ENCODE peak calls at places on chromosomes 5 and 9, in ten cellular contexts. H is neural crest cell, L is GM13976, E is foreskin fibroblast, B is activated B cell treated with CpG ODN at 0.5 μM for 24 hours, D is stomach, Y is HFF-Myc, F is astrocyte of the spinal cord, S is GM12865, Z is right lobe of liver. T is an unnamed sample.

GRCh38 chr5:73823508-73823925 is 197.5 kb downstream of the ARHGEF28 start:
- DNase-seq in H (no peak), L (no peak), E (peak), B (no peak), D (no peak), Y (no peak), F (peak), S (no peak), Z (no peak), T (no peak)

GRCh38 chr9:6897831-6898230 is 140.1 kb downstream of the KDM4C start:
- DNase-seq in H (no peak), L (no peak), E (no peak), B (no peak), D (peak), Y (no peak), F (no peak), S (no peak), Z (no peak), T (no peak)

GRCh38 chr5:135835766-135836165 is 1.3 kb downstream of the SLC25A48 start:
- DNase-seq in H (no peak), L (no peak), E (no peak), B (no peak), D (no peak), Y (no peak), F (no peak), S (no peak), Z (no peak), T (no peak)

GRCh38 chr9:123883634-123884033 is 46.3 kb downstream of the DENND1A start:
- DNase-seq in H (no peak), L (no peak), E (no peak), B (no peak), D (no peak), Y (no peak), F (no peak), S (no peak), Z (no peak), T (no peak)

GRCh38 chr9:90365646-90366045 is 277.0 kb downstream of the DIRAS2 start:
- DNase-seq in H (no peak), L (no peak), E (no peak), B (no peak), D (no peak), Y (no peak), F (no peak), S (no peak), Z (no peak), T (no peak)

GRCh38 chr9:33329117-33329563 is 38.8 kb downstream of the NFX1 start:
- DNase-seq in H (no peak), L (no peak), E (peak), B (no peak), D (peak), Y (peak), F (peak), S (no peak), Z (peak), T (no peak)

GRCh38 chr9:38039907-38040682 is 28.9 kb downstream of the SHB start:
- DNase-seq in H (no peak), L (no peak), E (no peak), B (no peak), D (no peak), Y (no peak), F (no peak), S (no peak), Z (no peak), T (no peak)

GRCh38 chr5:39057745-39058144 is 16.5 kb downstream of the RICTOR start:
- DNase-seq in H (no peak), L (no peak), E (no peak), B (no peak), D (no peak), Y (no peak), F (no peak), S (peak), Z (no peak), T (no peak)

GRCh38 chr9:16833285-16833684 is 37.2 kb downstream of the BNC2 start:
- DNase-seq in H (no peak), L (no peak), E (no peak), B (no peak), D (no peak), Y (no peak), F (no peak), S (no peak), Z (no peak), T (no peak)

GRCh38 chr9:130478731-130479575 is 34.2 kb downstream of the ASS1 start:
- DNase-seq in H (no peak), L (no peak), E (no peak), B (no peak), D (no peak), Y (no peak), F (no peak), S (no peak), Z (no peak), T (no peak)

GRCh38 chr5:103410174-103410573 is 151.6 kb downstream of the MACIR start:
- DNase-seq in H (no peak), L (no peak), E (no peak), B (no peak), D (no peak), Y (no peak), F (no peak), S (peak), Z (no peak), T (no peak)

GRCh38 chr5:167057665-167058064 is 1233.8 kb upstream of the WWC1 start:
- DNase-seq in H (no peak), L (no peak), E (no peak), B (no peak), D (no peak), Y (no peak), F (no peak), S (no peak), Z (no peak), T (no peak)

GRCh38 chr5:52800394-52801213 is 12.9 kb downstream of the ITGA1 start:
- DNase-seq in H (peak), L (peak), E (peak), B (peak), D (peak), Y (no peak), F (peak), S (peak), Z (peak), T (peak)

GRCh38 chr9:126715382-126715781 is 89.5 kb upstream of the ZBTB43 start:
- DNase-seq in H (no peak), L (no peak), E (no peak), B (no peak), D (no peak), Y (no peak), F (no peak), S (no peak), Z (no peak), T (no peak)

GRCh38 chr9:121692606-121693505 is 41.4 kb downstream of the DAB2IP start:
- DNase-seq in H (no peak), L (no peak), E (no peak), B (no peak), D (no peak), Y (peak), F (no peak), S (no peak), Z (no peak), T (no peak)

GRCh38 chr9:127139071-127139731 is 16.8 kb upstream of the ANGPTL2 start:
- DNase-seq in H (no peak), L (no peak), E (no peak), B (no peak), D (peak), Y (no peak), F (no peak), S (no peak), Z (peak), T (no peak)

GRCh38 chr5:60958088-60958487 is 13.1 kb downstream of the NDUFAF2 start:
- DNase-seq in H (no peak), L (no peak), E (no peak), B (no peak), D (no peak), Y (no peak), F (no peak), S (no peak), Z (no peak), T (no peak)

GRCh38 chr5:123429993-123430392 is 6.8 kb upstream of the CEP120 start:
- DNase-seq in H (no peak), L (no peak), E (peak), B (no peak), D (no peak), Y (no peak), F (peak), S (no peak), Z (no peak), T (no peak)

GRCh38 chr9:78296208-78296892 is 575 bp upstream of the PSAT1 start:
- DNase-seq in H (peak), L (no peak), E (no peak), B (peak), D (peak), Y (no peak), F (peak), S (peak), Z (peak), T (no peak)

GRCh38 chr5:74630387-74631087 is 10.0 kb downstream of the ENC1 start:
- DNase-seq in H (no peak), L (no peak), E (peak), B (no peak), D (no peak), Y (no peak), F (peak), S (no peak), Z (no peak), T (no peak)

GRCh38 chr5:174872271-174872670 is 147.9 kb downstream of the MSX2 start:
- DNase-seq in H (no peak), L (no peak), E (no peak), B (no peak), D (no peak), Y (no peak), F (no peak), S (no peak), Z (no peak), T (no peak)

GRCh38 chr9:127858041-127858512 is 3.6 kb upstream of the ENG start:
- DNase-seq in H (no peak), L (no peak), E (no peak), B (no peak), D (no peak), Y (no peak), F (no peak), S (no peak), Z (no peak), T (no peak)

DNA sequence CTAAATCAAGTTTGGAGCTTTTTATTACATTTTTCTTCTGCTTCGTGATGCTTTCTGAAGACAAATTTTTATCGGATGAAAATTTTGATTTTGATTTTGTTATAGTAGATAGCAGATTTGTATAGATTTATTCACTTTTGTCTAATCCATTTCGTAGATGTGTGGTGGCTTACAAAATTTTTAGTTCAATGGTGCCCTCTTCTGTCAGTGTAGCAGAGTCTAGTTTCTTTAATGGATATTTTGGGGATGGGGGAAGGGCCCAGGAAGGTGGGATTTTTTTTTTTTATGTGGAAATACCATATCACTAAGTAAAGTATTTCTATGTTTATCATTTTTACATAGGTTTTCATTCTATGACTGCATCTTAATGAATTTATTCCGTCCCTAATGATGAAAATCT is 259.9 kb upstream of the TARS1 start:
- DNase-seq in H (no peak), L (no peak), E (peak), B (no peak), D (no peak), Y (no peak), F (peak), S (no peak), Z (no peak), T (no peak)
- TF ChIP-seq CTCF in H (peak), L (no peak), E (peak), B (no peak), D (no peak), Y (peak), F (peak), S (no peak), Z (peak), T (peak)

GRCh38 chr5:150129454-150129812 is 26.2 kb downstream of the PDGFRB start:
- DNase-seq in H (no peak), L (no peak), E (no peak), B (no peak), D (no peak), Y (no peak), F (no peak), S (no peak), Z (no peak), T (no peak)
- TF ChIP-seq CTCF in H (no peak), L (no peak), E (no peak), B (no peak), D (no peak), Y (no peak), F (no peak), S (no peak), Z (no peak), T (no peak)

GRCh38 chr9:115694014-115694413 is 459.6 kb upstream of the PAPPA start:
- DNase-seq in H (no peak), L (no peak), E (peak), B (no peak), D (no peak), Y (peak), F (peak), S (peak), Z (no peak), T (no peak)
- TF ChIP-seq CTCF in H (peak), L (no peak), E (peak), B (no peak), D (no peak), Y (peak), F (peak), S (no peak), Z (no peak), T (peak)

GRCh38 chr5:33379757-33380156 is 61.0 kb upstream of the TARS1 start:
- DNase-seq in H (no peak), L (no peak), E (no peak), B (no peak), D (no peak), Y (no peak), F (no peak), S (peak), Z (no peak), T (no peak)
- TF ChIP-seq CTCF in H (peak), L (peak), E (peak), B (no peak), D (no peak), Y (peak), F (peak), S (peak), Z (no peak), T (peak)

DNA sequence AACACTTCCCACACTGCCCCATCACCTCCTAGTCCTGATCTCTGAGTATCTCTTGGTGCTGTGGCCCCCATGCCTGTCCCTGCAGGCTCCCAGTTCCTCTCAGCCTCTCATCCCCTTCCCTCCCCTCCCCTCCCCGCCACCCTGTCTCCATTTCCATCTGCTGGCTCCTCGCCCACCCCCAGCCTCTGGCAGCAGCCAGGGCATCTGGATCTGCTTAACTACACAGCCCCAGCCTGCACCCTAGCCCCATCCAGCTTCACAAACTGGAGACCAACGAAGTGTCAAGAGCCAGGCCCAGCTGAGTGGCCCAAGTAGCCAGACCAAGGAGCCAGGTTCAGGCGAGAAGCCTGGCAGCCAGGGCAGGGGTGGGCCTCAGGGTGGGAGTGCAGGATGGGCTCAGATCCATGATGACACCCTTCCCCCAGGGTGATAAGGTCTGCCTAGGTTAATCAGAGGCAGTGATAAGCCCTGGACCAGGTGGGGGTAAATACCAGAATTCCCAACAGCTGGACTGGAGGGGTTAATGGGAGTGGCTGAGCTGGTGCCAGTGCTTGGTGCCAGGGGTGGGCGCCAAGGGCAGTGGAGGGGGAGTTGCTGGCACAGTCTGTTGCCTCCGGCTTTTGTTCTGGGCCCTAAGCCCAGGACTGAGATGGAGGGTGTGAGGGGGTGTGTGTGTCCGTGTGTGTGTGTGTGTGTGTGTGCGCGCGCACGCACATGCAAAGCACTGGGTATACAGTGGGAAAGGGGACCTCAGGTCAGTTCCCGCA is 2.5 kb downstream of the IL11RA start:
- DNase-seq in H (no peak), L (no peak), E (peak), B (no peak), D (peak), Y (peak), F (peak), S (no peak), Z (no peak), T (no peak)
- TF ChIP-seq CTCF in H (no peak), L (no peak), E (no peak), B (no peak), D (no peak), Y (no peak), F (no peak), S (no peak), Z (no peak), T (no peak)

GRCh38 chr5:41695920-41696582 is 174.2 kb downstream of the OXCT1 start:
- DNase-seq in H (no peak), L (no peak), E (no peak), B (no peak), D (no peak), Y (no peak), F (no peak), S (peak), Z (no peak), T (no peak)
- TF ChIP-seq CTCF in H (peak), L (peak), E (peak), B (no peak), D (no peak), Y (peak), F (peak), S (peak), Z (no peak), T (peak)

GRCh38 chr5:54854883-54855581 is 130.4 kb downstream of the ESM1 start:
- DNase-seq in H (no peak), L (no peak), E (no peak), B (no peak), D (no peak), Y (no peak), F (no peak), S (no peak), Z (no peak), T (no peak)

GRCh38 chr5:54851449-54851848 is 133.9 kb downstream of the ESM1 start:
- DNase-seq in H (no peak), L (no peak), E (no peak), B (no peak), D (no peak), Y (no peak), F (no peak), S (no peak), Z (no peak), T (no peak)

DNA sequence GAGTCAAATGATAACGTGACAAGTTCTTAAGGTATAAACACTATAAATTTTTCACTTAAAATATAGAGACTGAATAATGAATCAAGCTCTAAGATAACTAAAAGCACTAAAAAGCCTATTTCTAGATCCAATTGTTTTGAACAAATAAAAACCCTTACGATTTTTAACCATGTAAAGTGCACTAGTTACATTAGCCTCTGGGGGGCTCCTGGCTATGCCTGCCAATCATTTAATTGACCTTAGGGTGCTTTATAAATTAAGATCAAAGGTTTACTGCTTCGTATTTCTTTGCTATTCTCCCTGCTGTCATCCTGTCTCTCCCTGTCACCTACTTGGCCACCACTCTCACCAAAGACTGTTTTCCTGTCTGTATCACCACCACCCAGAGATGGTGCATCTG is 133.4 kb downstream of the ESM1 start:
- DNase-seq in H (no peak), L (no peak), E (no peak), B (no peak), D (no peak), Y (no peak), F (no peak), S (no peak), Z (no peak), T (no peak)
- TF ChIP-seq CTCF in H (peak), L (no peak), E (no peak), B (no peak), D (no peak), Y (no peak), F (no peak), S (no peak), Z (no peak), T (peak)

GRCh38 chr9:85715587-85715986 is 26.2 kb downstream of the AGTPBP1 start:
- DNase-seq in H (no peak), L (no peak), E (no peak), B (no peak), D (no peak), Y (no peak), F (no peak), S (peak), Z (no peak), T (no peak)

GRCh38 chr9:85717220-85717619 is 24.5 kb downstream of the AGTPBP1 start:
- DNase-seq in H (no peak), L (no peak), E (no peak), B (no peak), D (no peak), Y (no peak), F (no peak), S (no peak), Z (no peak), T (no peak)

GRCh38 chr9:85713897-85714296 is 27.9 kb downstream of the AGTPBP1 start:
- DNase-seq in H (no peak), L (no peak), E (no peak), B (no peak), D (no peak), Y (no peak), F (no peak), S (no peak), Z (no peak), T (no peak)

GRCh38 chr9:85716031-85716877 is 25.5 kb downstream of the AGTPBP1 start:
- DNase-seq in H (no peak), L (peak), E (no peak), B (no peak), D (no peak), Y (no peak), F (no peak), S (peak), Z (no peak), T (no peak)
- TF ChIP-seq CTCF in H (peak), L (peak), E (no peak), B (no peak), D (no peak), Y (peak), F (no peak), S (peak), Z (peak), T (no peak)

DNA sequence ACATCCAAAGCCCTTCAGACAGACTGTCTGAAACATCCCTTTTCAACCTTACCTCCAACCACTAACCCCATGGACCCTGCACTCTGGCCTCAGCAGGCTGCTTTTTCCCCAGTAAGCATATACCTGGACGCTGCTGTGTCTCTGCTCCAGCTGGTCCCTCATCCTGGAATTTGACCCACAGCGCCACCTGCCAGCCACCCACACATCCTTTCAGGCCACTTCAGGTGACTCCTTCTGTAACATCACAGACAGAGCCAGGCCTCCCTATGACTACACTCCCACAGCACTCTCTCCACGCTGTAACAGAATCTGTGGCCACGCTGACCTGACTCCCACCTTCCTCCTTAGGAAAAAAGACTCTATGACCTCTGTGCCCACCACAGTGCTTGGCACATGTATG is 3.4 kb downstream of the MGAT1 start:
- DNase-seq in H (no peak), L (no peak), E (no peak), B (no peak), D (peak), Y (no peak), F (no peak), S (no peak), Z (no peak), T (peak)
- TF ChIP-seq CTCF in H (no peak), L (no peak), E (peak), B (no peak), D (no peak), Y (peak), F (peak), S (peak), Z (peak), T (peak)

DNA sequence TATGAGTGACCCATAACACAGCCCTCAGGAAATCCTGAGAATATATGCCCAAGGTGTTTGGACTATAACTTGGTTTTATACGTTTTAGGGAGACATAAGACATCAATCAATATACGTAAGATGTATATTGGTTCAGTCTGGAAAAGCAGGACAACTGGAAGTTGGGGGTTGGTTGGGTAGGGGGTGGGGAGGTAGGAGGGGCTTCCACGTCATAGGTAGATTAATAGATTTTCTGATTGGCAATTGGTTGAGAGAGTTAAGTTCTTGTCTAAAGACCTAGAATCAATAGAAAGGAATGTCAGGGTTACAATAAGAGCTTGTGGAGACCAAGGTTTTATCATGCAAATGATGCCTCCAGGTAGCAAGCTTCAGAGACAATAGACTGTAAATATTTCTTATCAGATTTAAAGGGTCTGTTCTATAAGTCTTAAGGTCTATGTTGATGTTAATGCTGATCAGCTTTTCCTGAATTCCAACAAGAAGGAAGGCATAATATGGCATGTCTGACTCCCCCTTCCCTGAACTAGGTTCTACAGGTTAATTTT is 2267.7 kb upstream of the ACO1 start:
- DNase-seq in H (no peak), L (no peak), E (no peak), B (no peak), D (no peak), Y (no peak), F (no peak), S (no peak), Z (no peak), T (no peak)
- TF ChIP-seq CTCF in H (no peak), L (no peak), E (no peak), B (no peak), D (no peak), Y (no peak), F (no peak), S (no peak), Z (no peak), T (no peak)